ENCODE peak calls at places on chromosomes 1 and 21, in four cellular contexts. K is GM12878, A is HepG2, Z is H1. P is an unnamed sample.

GRCh38 chr1:149884433-149885363 is 14.7 kb upstream of the BOLA1 start:
- DNase-seq in K (peak; percentile 48), A (no peak), Z (no peak), P (peak; percentile 67)

GRCh38 chr1:232283864-232284263 is 346.1 kb downstream of the SIPA1L2 start:
- DNase-seq in K (no peak), A (no peak), Z (no peak), P (no peak)

GRCh38 chr21:42262826-42263225 is 43.9 kb downstream of the ABCG1 start:
- DNase-seq in K (no peak), A (peak; percentile 52), Z (no peak), P (no peak)

GRCh38 chr1:92848201-92848600 is 16.4 kb downstream of the RPL5 start:
- DNase-seq in K (no peak), A (no peak), Z (no peak), P (no peak)

GRCh38 chr1:172002725-172003345 is 161.5 kb downstream of the DNM3 start:
- DNase-seq in K (peak; percentile 28), A (peak; percentile 37), Z (no peak), P (peak; percentile 49)

GRCh38 chr1:110948038-110948810 is 15.5 kb downstream of the LRIF1 start:
- DNase-seq in K (no peak), A (no peak), Z (no peak), P (no peak)

GRCh38 chr21:36980280-36981048 is 14.0 kb upstream of the HLCS start:
- DNase-seq in K (no peak), A (no peak), Z (no peak), P (no peak)

GRCh38 chr1:29196863-29197589 is 15.3 kb upstream of the SRSF4 start:
- DNase-seq in K (no peak), A (no peak), Z (no peak), P (no peak)

GRCh38 chr1:84541679-84542078 is 32.6 kb downstream of the CTBS start:
- DNase-seq in K (no peak), A (no peak), Z (no peak), P (no peak)

GRCh38 chr1:50425376-50426107 is 2.3 kb upstream of the DMRTA2 start:
- DNase-seq in K (no peak), A (no peak), Z (no peak), P (no peak)

GRCh38 chr1:111399792-111400610 is 27.5 kb downstream of the OVGP1 start:
- DNase-seq in K (peak; percentile 15), A (peak; percentile 40), Z (no peak), P (peak; percentile 55)

GRCh38 chr1:3162483-3162882 is 93.5 kb downstream of the PRDM16 start:
- DNase-seq in K (no peak), A (no peak), Z (no peak), P (no peak)

GRCh38 chr1:162285149-162285561 is 91.5 kb downstream of the SPATA46 start:
- DNase-seq in K (no peak), A (peak; percentile 72), Z (no peak), P (no peak)
- TF ChIP-seq CBX5 in K (no peak), A (no peak), Z (no peak), P (no peak)

GRCh38 chr1:15975358-15975804 is 520 bp downstream of the ZBTB17 start:
- DNase-seq in K (peak; percentile 23), A (peak; percentile 53), Z (no peak), P (peak; percentile 90)
- TF ChIP-seq CBX5 in K (no peak), A (no peak), Z (no peak), P (no peak)

DNA sequence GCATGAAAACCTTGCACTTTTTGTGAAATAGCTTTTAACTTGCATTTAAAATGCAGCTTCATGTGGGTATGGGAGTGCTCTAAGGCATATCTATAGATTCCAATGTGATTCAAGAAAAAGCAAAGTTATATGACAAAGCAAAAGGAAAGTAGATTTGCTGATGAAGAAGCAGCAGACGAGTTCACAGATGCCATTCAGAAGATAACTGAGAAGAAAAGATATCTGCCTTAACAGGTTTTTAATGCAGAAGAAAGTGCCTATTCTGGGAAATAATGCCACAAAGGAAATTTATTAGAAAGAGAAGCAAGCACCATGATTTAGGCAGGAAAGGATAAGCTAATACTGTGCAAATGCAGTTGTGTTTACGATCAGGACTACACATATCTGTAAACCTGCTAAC is 68.1 kb downstream of the PHTF1 start:
- DNase-seq in K (no peak), A (no peak), Z (no peak), P (no peak)
- TF ChIP-seq CBX5 in K (no peak), A (no peak), Z (no peak), P (no peak)

DNA sequence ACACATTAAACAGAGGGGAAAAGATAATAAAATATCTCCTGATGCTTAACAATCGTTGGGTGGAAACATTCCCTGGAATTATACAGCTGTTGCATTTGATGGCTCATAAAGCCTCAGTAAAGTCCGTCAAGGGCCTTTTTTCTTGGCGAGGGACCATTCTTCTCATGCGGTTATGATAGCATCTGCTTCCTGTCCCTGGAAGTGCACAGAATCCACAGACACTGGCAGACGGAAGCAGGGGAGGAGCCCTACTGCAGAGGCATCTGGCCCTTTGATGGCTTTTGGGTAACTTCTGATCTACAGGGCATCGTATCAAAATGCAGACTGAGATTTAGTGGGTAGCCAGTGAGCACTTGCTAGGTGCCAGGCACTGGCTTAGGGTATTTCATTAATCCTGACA is 286.9 kb downstream of the KIF26B start:
- DNase-seq in K (no peak), A (no peak), Z (no peak), P (no peak)
- TF ChIP-seq CBX5 in K (no peak), A (no peak), Z (no peak), P (no peak)

GRCh38 chr1:26788836-26789611 is 1.3 kb downstream of the PIGV start:
- DNase-seq in K (peak; percentile 59), A (peak; percentile 76), Z (no peak), P (peak; percentile 96)
- TF ChIP-seq CBX5 in K (no peak), A (peak; percentile 32), Z (no peak), P (no peak)